ENCODE peak calls at places on chromosomes 6 and 20, in seven cellular contexts. B is IMR-90, X is pancreas, V is astrocyte of the spinal cord, Q is breast epithelium, W is Calu3, A is endothelial cell. D is an unnamed sample.

GRCh38 chr20:57180385-57180784 is 86.1 kb downstream of the BMP7 start:
- DNase-seq in B (no peak), X (no peak), V (no peak), Q (no peak), W (no peak), A (no peak), D (no peak)

GRCh38 chr20:34112600-34113061 is 588 bp upstream of the EIF2S2 start:
- DNase-seq in B (peak), X (no peak), V (no peak), Q (no peak), W (peak), A (peak), D (peak)

GRCh38 chr20:20497242-20497985 is 129.5 kb downstream of the INSM1 start:
- DNase-seq in B (no peak), X (no peak), V (no peak), Q (no peak), W (no peak), A (no peak), D (no peak)

GRCh38 chr20:48694466-48694865 is 133.3 kb downstream of the PREX1 start:
- DNase-seq in B (no peak), X (no peak), V (no peak), Q (no peak), W (no peak), A (no peak), D (no peak)

GRCh38 chr6:97068211-97068610 is 143.7 kb downstream of the KLHL32 start:
- DNase-seq in B (peak), X (no peak), V (peak), Q (no peak), W (peak), A (peak), D (no peak)

GRCh38 chr6:167791036-167791779 is 35.5 kb upstream of the AFDN start:
- DNase-seq in B (no peak), X (no peak), V (no peak), Q (no peak), W (peak), A (no peak), D (no peak)

GRCh38 chr20:63507083-63507743 is 8.3 kb upstream of the EEF1A2 start:
- DNase-seq in B (no peak), X (peak), V (no peak), Q (no peak), W (no peak), A (no peak), D (no peak)

GRCh38 chr6:50305660-50306059 is 255.9 kb upstream of the DEFB112 start:
- DNase-seq in B (no peak), X (no peak), V (no peak), Q (no peak), W (no peak), A (no peak), D (no peak)

GRCh38 chr20:50240092-50240491 is 49.5 kb downstream of the CEBPB start:
- DNase-seq in B (no peak), X (no peak), V (no peak), Q (no peak), W (no peak), A (no peak), D (no peak)

GRCh38 chr6:169930799-169931198 is 179.4 kb downstream of the ERMARD start:
- DNase-seq in B (no peak), X (no peak), V (no peak), Q (no peak), W (no peak), A (no peak), D (no peak)

GRCh38 chr6:143248359-143248758 is 187.7 kb downstream of the AIG1 start:
- DNase-seq in B (no peak), X (no peak), V (no peak), Q (no peak), W (no peak), A (no peak), D (no peak)

GRCh38 chr6:151248295-151248694 is 8.5 kb downstream of the AKAP12 start:
- DNase-seq in B (no peak), X (no peak), V (no peak), Q (no peak), W (no peak), A (no peak), D (no peak)

DNA sequence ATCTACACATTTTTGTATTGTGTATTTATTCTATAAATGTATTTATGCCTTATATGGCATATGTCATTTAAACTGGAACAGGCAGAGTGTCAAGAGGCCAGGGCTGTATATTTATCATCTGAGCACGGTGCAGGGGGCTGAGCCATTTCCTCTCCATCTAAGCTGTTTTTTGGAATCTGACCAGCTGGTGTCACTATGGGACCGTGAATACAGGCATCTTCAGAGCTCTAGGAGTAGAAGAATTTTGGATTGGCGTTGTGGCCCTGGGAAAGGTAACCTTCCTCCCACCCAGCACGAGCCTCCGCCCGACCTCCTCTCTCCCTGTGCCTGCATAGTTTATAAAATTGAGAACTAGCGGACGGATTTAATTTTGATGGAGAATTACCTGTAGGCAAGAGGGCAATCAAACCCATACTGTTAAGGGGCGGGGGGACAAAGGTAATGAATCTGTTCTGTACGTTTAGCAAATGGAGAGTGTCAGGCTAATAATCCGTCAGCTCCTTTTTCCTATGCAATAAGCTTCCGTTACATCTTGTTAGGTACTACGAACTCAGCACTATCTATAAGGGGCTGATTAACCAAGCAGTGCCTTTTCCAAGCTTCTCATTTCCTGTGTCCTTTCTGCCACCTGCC is 29.0 kb upstream of the EEF1E1 start:
- DNase-seq in B (peak), X (no peak), V (peak), Q (no peak), W (peak), A (peak), D (no peak)
- TF ChIP-seq CTCF in B (peak), X (no peak), V (peak), Q (no peak), W (peak), A (no peak), D (no peak)

DNA sequence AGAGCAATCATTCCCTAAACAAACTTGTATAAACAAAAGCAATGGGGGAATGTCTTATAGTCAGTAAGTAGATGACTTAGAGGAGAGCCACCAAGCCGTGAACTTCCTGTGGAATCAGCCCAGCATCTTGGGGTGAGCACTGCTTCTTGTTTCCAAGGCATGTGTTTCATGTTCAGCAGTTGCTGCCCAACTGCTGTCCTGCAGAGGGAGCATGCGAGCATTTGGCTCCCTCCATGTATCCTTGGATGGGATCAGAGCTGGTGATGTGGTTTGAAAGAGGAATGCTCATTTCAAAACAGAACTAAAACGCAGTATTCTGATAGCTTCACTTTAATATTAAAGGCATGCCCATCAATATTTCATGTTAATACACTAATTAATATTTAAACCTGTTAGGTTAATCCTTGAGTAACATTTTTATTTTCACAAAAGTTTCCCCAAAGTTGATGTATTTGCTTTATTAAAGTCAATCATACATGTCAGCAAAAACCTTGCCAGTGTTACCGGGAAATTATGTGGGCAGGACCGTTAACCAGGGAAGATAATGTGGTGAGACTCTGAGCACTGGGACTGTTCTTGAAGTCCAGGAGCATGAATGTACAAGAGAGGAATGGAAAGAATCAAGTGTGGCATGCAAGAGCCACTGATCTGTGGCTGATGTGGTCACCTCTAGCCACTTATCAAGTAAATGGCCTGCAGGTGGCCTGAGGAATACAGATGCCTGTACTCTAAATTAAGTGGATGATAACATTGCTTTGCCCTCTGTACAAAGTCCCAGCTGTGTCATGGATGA is 172.2 kb upstream of the GGTLC1 start:
- DNase-seq in B (peak), X (no peak), V (peak), Q (no peak), W (peak), A (peak), D (no peak)
- TF ChIP-seq CTCF in B (peak), X (peak), V (peak), Q (no peak), W (no peak), A (peak), D (no peak)

GRCh38 chr6:36382976-36383375 is 4.5 kb downstream of the ETV7 start:
- DNase-seq in B (no peak), X (no peak), V (no peak), Q (no peak), W (no peak), A (no peak), D (no peak)
- TF ChIP-seq CTCF in B (no peak), X (no peak), V (no peak), Q (no peak), W (no peak), A (no peak), D (no peak)

DNA sequence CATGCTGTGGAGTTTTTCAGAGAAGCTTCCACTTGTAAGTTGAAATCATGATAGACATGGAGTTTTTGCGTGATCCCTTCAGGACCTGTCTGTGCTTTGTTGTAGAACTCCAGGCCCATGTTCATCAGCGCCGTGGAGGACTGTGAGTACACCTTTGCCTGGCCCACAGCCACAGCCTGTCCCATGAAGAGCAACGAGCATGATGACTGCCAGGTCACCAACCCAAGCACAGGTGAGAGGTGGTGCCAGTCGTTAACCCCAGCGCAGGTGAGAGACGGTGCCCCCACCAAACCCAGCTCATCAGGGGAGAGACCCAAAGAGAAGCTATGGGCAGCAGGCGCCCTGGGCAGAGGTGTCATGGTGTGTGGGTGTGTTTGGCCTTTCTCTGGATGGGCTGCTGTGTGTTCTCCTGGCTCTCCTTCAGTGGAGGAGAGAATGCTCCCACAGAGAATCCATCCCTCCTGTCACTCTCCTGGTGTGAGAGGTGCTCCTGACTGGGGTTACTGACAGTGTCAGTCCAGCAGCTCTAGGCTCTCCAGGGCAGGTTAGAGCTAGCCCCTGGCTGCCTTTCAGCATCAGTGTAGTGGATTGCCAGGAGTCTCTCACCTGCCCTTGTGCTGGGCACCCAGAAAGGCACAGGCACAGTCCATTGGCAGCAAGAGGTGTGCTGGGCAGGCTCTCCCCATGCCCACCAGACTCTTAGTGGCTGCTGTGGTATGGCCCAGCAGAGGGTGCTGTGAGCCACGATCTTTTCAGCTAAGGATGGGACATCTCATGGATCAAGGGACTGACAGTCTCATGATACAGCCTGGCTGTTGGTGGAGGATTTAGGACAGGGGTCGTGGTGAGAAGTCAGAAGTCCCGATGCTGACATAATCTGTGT is 49.6 kb upstream of the SLC22A1 start:
- DNase-seq in B (no peak), X (no peak), V (no peak), Q (no peak), W (no peak), A (no peak), D (no peak)
- TF ChIP-seq CTCF in B (no peak), X (no peak), V (peak), Q (no peak), W (peak), A (no peak), D (no peak)

GRCh38 chr6:148170286-148170685 is 172.4 kb upstream of the SASH1 start:
- DNase-seq in B (no peak), X (no peak), V (no peak), Q (no peak), W (no peak), A (no peak), D (no peak)

GRCh38 chr6:148168856-148169255 is 173.8 kb upstream of the SASH1 start:
- DNase-seq in B (no peak), X (no peak), V (no peak), Q (no peak), W (no peak), A (no peak), D (no peak)

GRCh38 chr6:148164645-148165044 is 178.0 kb upstream of the SASH1 start:
- DNase-seq in B (no peak), X (no peak), V (no peak), Q (no peak), W (no peak), A (no peak), D (no peak)

GRCh38 chr6:148166339-148166949 is 176.2 kb upstream of the SASH1 start:
- DNase-seq in B (peak), X (no peak), V (peak), Q (no peak), W (no peak), A (no peak), D (no peak)

DNA sequence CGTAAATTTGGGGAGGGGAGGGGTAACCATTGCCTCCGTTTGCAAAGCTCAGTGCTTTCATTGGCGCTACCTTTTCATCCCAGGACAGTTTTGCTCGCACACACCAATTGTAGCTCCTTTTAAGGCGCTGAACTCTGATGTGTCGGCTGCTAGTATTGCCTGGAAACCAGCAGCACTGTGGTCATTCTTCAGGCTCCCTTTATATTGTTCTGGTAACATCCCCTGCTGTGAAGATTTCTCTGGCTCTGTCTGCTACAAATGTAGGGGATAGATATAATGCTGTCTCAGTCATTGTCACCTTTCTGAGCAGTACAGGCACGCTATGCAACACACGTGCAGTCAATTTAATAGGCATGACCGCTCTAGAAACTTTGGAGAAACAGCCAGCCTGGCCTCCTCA is 172.9 kb upstream of the SASH1 start:
- DNase-seq in B (no peak), X (no peak), V (peak), Q (no peak), W (no peak), A (no peak), D (no peak)
- TF ChIP-seq CTCF in B (no peak), X (no peak), V (no peak), Q (no peak), W (no peak), A (no peak), D (no peak)

GRCh38 chr6:108616973-108617372 is 56.3 kb downstream of the FOXO3 start:
- DNase-seq in B (no peak), X (no peak), V (no peak), Q (no peak), W (no peak), A (no peak), D (no peak)

GRCh38 chr6:108621117-108621516 is 60.4 kb downstream of the FOXO3 start:
- DNase-seq in B (peak), X (no peak), V (peak), Q (no peak), W (no peak), A (no peak), D (peak)

GRCh38 chr6:108616544-108616943 is 55.8 kb downstream of the FOXO3 start:
- DNase-seq in B (peak), X (no peak), V (no peak), Q (no peak), W (no peak), A (no peak), D (no peak)

GRCh38 chr6:108619431-108620197 is 58.9 kb downstream of the FOXO3 start:
- DNase-seq in B (peak), X (no peak), V (peak), Q (no peak), W (no peak), A (no peak), D (no peak)

DNA sequence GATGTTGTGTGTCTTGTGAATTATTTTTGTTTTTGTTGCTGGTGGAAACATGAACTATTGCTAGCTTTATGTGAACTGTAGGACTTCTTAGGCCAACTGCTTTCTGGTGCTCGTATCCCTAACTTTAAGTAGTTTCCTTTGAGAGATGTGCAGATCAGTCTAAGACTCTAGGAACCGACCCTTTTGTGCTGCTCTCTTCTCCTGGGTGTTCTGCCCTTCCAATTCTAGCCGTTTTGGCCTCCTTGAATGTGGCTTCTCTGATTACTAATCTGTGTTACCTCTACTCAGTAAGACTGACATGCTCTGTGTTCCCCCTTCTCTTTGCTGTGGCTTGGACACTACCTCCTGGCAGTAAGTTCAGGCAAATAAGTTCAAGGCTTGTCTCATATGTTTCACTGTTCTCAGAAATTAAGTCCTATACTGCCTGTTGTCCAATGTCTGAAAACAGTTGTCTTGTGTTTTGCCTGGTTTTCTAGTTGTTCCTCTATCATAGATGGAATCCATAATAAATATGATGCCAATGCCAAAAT is 58.0 kb downstream of the FOXO3 start:
- DNase-seq in B (no peak), X (no peak), V (no peak), Q (no peak), W (no peak), A (no peak), D (no peak)
- TF ChIP-seq CTCF in B (no peak), X (no peak), V (no peak), Q (no peak), W (no peak), A (no peak), D (no peak)

GRCh38 chr6:26296857-26297648 is 67.9 kb upstream of the BTN3A2 start:
- DNase-seq in B (peak), X (no peak), V (peak), Q (no peak), W (no peak), A (no peak), D (no peak)
- TF ChIP-seq CTCF in B (no peak), X (no peak), V (no peak), Q (no peak), W (no peak), A (no peak), D (no peak)

GRCh38 chr20:8076505-8077498 is 55.3 kb upstream of the PLCB1 start:
- DNase-seq in B (peak), X (no peak), V (no peak), Q (no peak), W (no peak), A (no peak), D (no peak)
- TF ChIP-seq CTCF in B (no peak), X (no peak), V (no peak), Q (no peak), W (no peak), A (no peak), D (no peak)

GRCh38 chr20:32339116-32339515 is 19.0 kb upstream of the ASXL1 start:
- DNase-seq in B (no peak), X (no peak), V (no peak), Q (no peak), W (no peak), A (no peak), D (no peak)

GRCh38 chr20:32337937-32338661 is 20.0 kb upstream of the ASXL1 start:
- DNase-seq in B (no peak), X (no peak), V (no peak), Q (no peak), W (no peak), A (no peak), D (no peak)

GRCh38 chr20:32333988-32334885 is 23.9 kb upstream of the ASXL1 start:
- DNase-seq in B (no peak), X (peak), V (no peak), Q (no peak), W (peak), A (no peak), D (no peak)

GRCh38 chr20:32338665-32339064 is 19.5 kb upstream of the ASXL1 start:
- DNase-seq in B (no peak), X (no peak), V (no peak), Q (no peak), W (no peak), A (no peak), D (no peak)

DNA sequence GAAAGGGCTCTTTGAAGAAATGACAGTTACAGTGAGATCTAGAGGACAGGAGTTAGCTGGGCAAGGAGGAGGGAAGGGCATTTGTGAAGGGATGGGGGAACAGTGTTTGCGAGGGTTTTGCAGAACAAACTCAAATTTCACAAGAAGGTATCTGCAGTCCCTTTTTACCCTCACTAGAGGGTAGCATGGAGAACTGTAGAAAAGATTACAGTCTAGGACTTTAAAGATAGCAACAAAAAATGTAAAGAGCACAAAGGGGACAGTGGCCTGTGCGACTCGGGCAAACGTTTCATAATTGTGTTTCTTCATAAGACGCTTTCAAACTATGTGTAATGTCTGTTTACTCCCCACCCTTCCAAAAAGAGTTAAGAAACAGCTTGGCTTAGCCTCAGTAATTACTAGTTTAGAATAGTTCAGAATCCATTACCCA is 21.2 kb upstream of the ASXL1 start:
- DNase-seq in B (peak), X (no peak), V (peak), Q (no peak), W (no peak), A (no peak), D (no peak)
- TF ChIP-seq CTCF in B (peak), X (peak), V (peak), Q (no peak), W (peak), A (peak), D (no peak)